ENCODE peak calls at places on chromosomes 7 and 10, in five cellular contexts. C is H54; Z is naive thymus-derived CD8-positive, alpha-beta T cell; R is NCI-H2081; G is stimulated activated CD8-positive, alpha-beta memory T cell treated with anti-CD3 and anti-CD28 coated beads, Interleukin-4, amount 100 ng/mL, for 4 hours. B is an unnamed sample.

GRCh38 chr7:8155836-8156235 is 106.1 kb downstream of the ICA1 start:
- DNase-seq in C (no peak), Z (no peak), R (no peak), G (no peak), B (no peak)

GRCh38 chr7:103951311-103951710 is 38.1 kb downstream of the RELN start:
- DNase-seq in C (no peak), Z (no peak), R (no peak), G (no peak), B (no peak)

GRCh38 chr10:121580276-121581116 is 17.7 kb downstream of the FGFR2 start:
- DNase-seq in C (no peak), Z (no peak), R (no peak), G (no peak), B (no peak)

GRCh38 chr7:116261904-116262303 is 51.6 kb downstream of the TES start:
- DNase-seq in C (no peak), Z (no peak), R (no peak), G (no peak), B (no peak)

GRCh38 chr10:70940834-70941568 is 52.6 kb upstream of the PCBD1 start:
- DNase-seq in C (no peak), Z (no peak), R (no peak), G (no peak), B (no peak)

GRCh38 chr10:72099054-72099921 is 10.9 kb upstream of the SPOCK2 start:
- DNase-seq in C (no peak), Z (no peak), R (no peak), G (no peak), B (no peak)

GRCh38 chr7:124737760-124738159 is 27.8 kb downstream of the GPR37 start:
- DNase-seq in C (no peak), Z (no peak), R (no peak), G (no peak), B (no peak)

GRCh38 chr7:96508371-96508770 is 186.5 kb upstream of the SLC25A13 start:
- DNase-seq in C (no peak), Z (no peak), R (peak; percentile 12), G (no peak), B (no peak)

GRCh38 chr7:2613926-2614613 is 17.7 kb upstream of the TTYH3 start:
- DNase-seq in C (no peak), Z (no peak), R (peak; percentile 32), G (no peak), B (no peak)

GRCh38 chr10:63114031-63114814 is 18.9 kb upstream of the NRBF2 start:
- DNase-seq in C (no peak), Z (no peak), R (no peak), G (no peak), B (no peak)

GRCh38 chr10:102613286-102613685 is 31.0 kb upstream of the TRIM8 start:
- DNase-seq in C (no peak), Z (peak; percentile 41), R (no peak), G (no peak), B (no peak)

GRCh38 chr10:5618042-5618441 is 48.4 kb downstream of the ASB13 start:
- DNase-seq in C (no peak), Z (no peak), R (no peak), G (no peak), B (no peak)

GRCh38 chr10:115020449-115020848 is 72.7 kb upstream of the ATRNL1 start:
- DNase-seq in C (no peak), Z (no peak), R (no peak), G (no peak), B (no peak)

GRCh38 chr7:47515305-47515834 is 66.5 kb downstream of the TNS3 start:
- DNase-seq in C (no peak), Z (no peak), R (no peak), G (no peak), B (no peak)

GRCh38 chr10:19705273-19705672 is 111.0 kb upstream of the PLXDC2 start:
- DNase-seq in C (no peak), Z (no peak), R (no peak), G (no peak), B (no peak)

GRCh38 chr7:26779978-26780595 is 84.3 kb downstream of the SKAP2 start:
- DNase-seq in C (no peak), Z (no peak), R (no peak), G (no peak), B (no peak)

GRCh38 chr10:44988957-44989620 is 10.5 kb upstream of the DEPP1 start:
- DNase-seq in C (no peak), Z (no peak), R (no peak), G (no peak), B (no peak)

GRCh38 chr7:94041529-94041928 is 37.4 kb upstream of the BET1 start:
- DNase-seq in C (peak; percentile 6), Z (no peak), R (no peak), G (no peak), B (no peak)

GRCh38 chr7:2607913-2608899 is 23.6 kb upstream of the TTYH3 start:
- DNase-seq in C (no peak), Z (no peak), R (no peak), G (no peak), B (no peak)

GRCh38 chr7:124072603-124073324 is 39.9 kb upstream of the TMEM229A start:
- DNase-seq in C (no peak), Z (no peak), R (no peak), G (no peak), B (no peak)

GRCh38 chr10:43868952-43869351 is 220.3 kb upstream of the ZNF32 start:
- DNase-seq in C (no peak), Z (no peak), R (no peak), G (no peak), B (no peak)

GRCh38 chr7:25014735-25015134 is 34.8 kb upstream of the OSBPL3 start:
- DNase-seq in C (peak; percentile 70), Z (no peak), R (no peak), G (no peak), B (no peak)

GRCh38 chr7:34019431-34019830 is 114.1 kb downstream of the BMPER start:
- DNase-seq in C (no peak), Z (no peak), R (no peak), G (no peak), B (no peak)

GRCh38 chr10:77156406-77156879 is 481.2 kb downstream of the KCNMA1 start:
- DNase-seq in C (peak; percentile 27), Z (no peak), R (no peak), G (no peak), B (no peak)

GRCh38 chr7:17342726-17343125 is 44.3 kb downstream of the AHR start:
- DNase-seq in C (no peak), Z (no peak), R (no peak), G (no peak), B (no peak)

GRCh38 chr10:122786269-122786668 is 59.4 kb downstream of the CUZD1 start:
- DNase-seq in C (peak; percentile 22), Z (no peak), R (no peak), G (no peak), B (no peak)

GRCh38 chr7:130148561-130148960 is 56.6 kb downstream of the TMEM209 start:
- DNase-seq in C (no peak), Z (no peak), R (no peak), G (no peak), B (no peak)

GRCh38 chr10:49756031-49756430 is 6.1 kb downstream of the OGDHL start:
- DNase-seq in C (no peak), Z (no peak), R (no peak), G (no peak), B (no peak)

GRCh38 chr7:68147621-68148238 is 1151.1 kb downstream of the TYW1 start:
- DNase-seq in C (no peak), Z (no peak), R (peak; percentile 83), G (no peak), B (no peak)

GRCh38 chr7:130134106-130134636 is 63.8 kb downstream of the KLHDC10 start:
- DNase-seq in C (no peak), Z (no peak), R (peak; percentile 35), G (no peak), B (no peak)

GRCh38 chr7:5173490-5173889 is 16.5 kb upstream of the WIPI2 start:
- DNase-seq in C (no peak), Z (no peak), R (no peak), G (no peak), B (no peak)

GRCh38 chr10:123035467-123036086 is 26.8 kb downstream of the ACADSB start:
- DNase-seq in C (no peak), Z (no peak), R (no peak), G (no peak), B (no peak)

GRCh38 chr7:131501930-131502685 is 54.3 kb downstream of the PODXL start:
- DNase-seq in C (no peak), Z (no peak), R (no peak), G (no peak), B (no peak)

GRCh38 chr10:72175166-72175565 is 40.6 kb upstream of the ANAPC16 start:
- DNase-seq in C (no peak), Z (no peak), R (no peak), G (no peak), B (no peak)

GRCh38 chr7:43552122-43552521 is 30.8 kb upstream of the STK17A start:
- DNase-seq in C (no peak), Z (no peak), R (no peak), G (no peak), B (no peak)

GRCh38 chr10:83574770-83575169 is 564.5 kb upstream of the GHITM start:
- DNase-seq in C (no peak), Z (no peak), R (no peak), G (no peak), B (no peak)

GRCh38 chr10:74995806-74996205 is 115.7 kb upstream of the SAMD8 start:
- DNase-seq in C (no peak), Z (no peak), R (no peak), G (no peak), B (no peak)

GRCh38 chr7:150897502-150898474 is 45.5 kb downstream of the AOC1 start:
- DNase-seq in C (no peak), Z (no peak), R (no peak), G (no peak), B (no peak)